ENCODE peak calls at places on chromosomes 5 and 9, in six cellular contexts. H, N, G, Q, W and F are unnamed samples.

GRCh38 chr5:52987711-52988329 is 1.3 kb upstream of the ITGA2 start:
- DNase-seq in G (no peak), N (no peak), W (no peak), Q (no peak), H (no peak), F (no peak)

GRCh38 chr9:32928145-32928763 is 73.2 kb downstream of the APTX start:
- DNase-seq in H (no peak), Q (no peak), W (no peak), G (no peak), N (no peak), F (no peak)

GRCh38 chr9:98854206-98854756 is 46.8 kb downstream of the GALNT12 start:
- DNase-seq in W (no peak), H (no peak), N (no peak), Q (no peak), G (no peak), F (no peak)

GRCh38 chr9:42388846-42389245 is 205.4 kb downstream of the SPATA31A6 start:
- DNase-seq in W (peak; percentile 26), N (no peak), G (no peak), Q (no peak), H (no peak), F (no peak)

GRCh38 chr9:69131682-69132081 is 42.4 kb upstream of the TJP2 start:
- DNase-seq in G (peak; percentile 61), W (no peak), N (no peak), H (no peak), Q (no peak), F (no peak)

GRCh38 chr5:435961-436640 is 6.9 kb upstream of the EXOC3 start:
- DNase-seq in W (no peak), Q (peak; percentile 35), G (peak; percentile 0), H (no peak), N (no peak), F (no peak)

GRCh38 chr5:92332039-92332438 is 948.9 kb upstream of the ARRDC3 start:
- DNase-seq in H (no peak), G (no peak), Q (no peak), N (no peak), W (no peak), F (no peak)

GRCh38 chr9:133761641-133762248 is 23.6 kb upstream of the SARDH start:
- DNase-seq in G (no peak), W (no peak), N (no peak), H (no peak), Q (no peak), F (no peak)

GRCh38 chr9:35452481-35452880 is 37.4 kb upstream of the RUSC2 start:
- DNase-seq in W (no peak), G (no peak), H (no peak), Q (no peak), N (no peak), F (no peak)

GRCh38 chr5:165871279-165871678 is 2365.9 kb downstream of the MAT2B start:
- DNase-seq in G (no peak), W (no peak), H (no peak), Q (no peak), N (peak; percentile 4), F (no peak)

GRCh38 chr5:26192496-26192895 is 845.9 kb downstream of the CDH9 start:
- DNase-seq in H (no peak), Q (no peak), W (no peak), G (no peak), N (no peak), F (no peak)

GRCh38 chr9:68489636-68490035 is 51.0 kb downstream of the TMEM252 start:
- DNase-seq in Q (no peak), N (no peak), H (no peak), W (no peak), G (no peak), F (no peak)

GRCh38 chr5:120684749-120685415 is 220.8 kb downstream of the PRR16 start:
- DNase-seq in G (no peak), N (no peak), H (no peak), W (no peak), Q (no peak), F (no peak)

GRCh38 chr5:150517272-150518152 is 9.6 kb downstream of the NDST1 start:
- DNase-seq in W (no peak), G (no peak), Q (no peak), H (no peak), N (no peak), F (no peak)

GRCh38 chr5:10559151-10559550 is 4.7 kb upstream of the ANKRD33B start:
- DNase-seq in G (no peak), N (no peak), H (no peak), W (no peak), Q (no peak), F (no peak)

DNA sequence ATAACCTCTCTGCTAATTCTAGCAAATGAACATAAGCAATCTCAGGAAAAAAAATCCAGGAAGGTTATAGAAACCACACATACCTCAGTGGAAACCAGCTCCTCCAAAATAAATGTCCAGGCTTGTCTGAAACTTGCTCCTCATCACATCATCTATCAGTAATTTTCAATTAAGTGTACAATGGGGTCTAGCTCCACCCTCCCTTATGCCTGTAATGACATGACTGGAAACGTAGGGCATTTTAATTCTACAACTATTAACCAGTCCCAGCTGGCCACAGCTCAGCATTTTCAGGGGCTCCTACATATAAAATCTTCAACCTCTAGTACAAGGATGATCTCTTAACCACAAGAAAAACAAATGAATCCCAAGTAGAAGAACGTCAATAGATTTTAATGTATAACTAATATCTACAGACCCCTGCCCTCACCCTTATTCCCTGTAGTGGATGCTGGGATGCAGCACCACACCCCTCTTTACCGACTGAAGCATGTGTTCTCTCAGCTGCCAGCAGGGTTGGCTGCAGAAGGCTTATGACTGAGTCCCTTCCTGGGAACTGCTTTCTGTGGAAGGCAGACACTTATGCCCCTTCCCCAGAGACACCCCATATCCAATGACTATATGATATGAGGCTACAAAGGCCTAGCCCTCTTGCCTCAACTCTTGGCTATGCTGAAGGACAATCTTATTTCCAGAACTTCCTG is 6.8 kb downstream of the TSSK1B start:
- DNase-seq in H (no peak), W (no peak), G (no peak), N (no peak), Q (no peak), F (no peak)
- TF ChIP-seq CTCF in H (no peak), W (no peak), G (no peak), N (no peak), Q (no peak), F (no peak)

GRCh38 chr5:95816341-95816740 is 6.2 kb downstream of the GLRX start:
- DNase-seq in Q (no peak), N (no peak), H (no peak), G (no peak), W (no peak), F (no peak)

GRCh38 chr5:95817430-95817829 is 5.1 kb downstream of the GLRX start:
- DNase-seq in Q (no peak), G (no peak), H (no peak), W (no peak), N (peak; percentile 37), F (no peak)

GRCh38 chr5:95821110-95822021 is 1.2 kb downstream of the GLRX start:
- DNase-seq in W (no peak), H (no peak), N (no peak), G (no peak), Q (no peak), F (no peak)

GRCh38 chr5:95816803-95817202 is 5.7 kb downstream of the GLRX start:
- DNase-seq in H (no peak), Q (no peak), G (no peak), N (no peak), W (no peak), F (no peak)

GRCh38 chr5:95818181-95819147 is 4.1 kb downstream of the GLRX start:
- DNase-seq in G (no peak), H (no peak), Q (no peak), N (no peak), W (no peak), F (no peak)
- TF ChIP-seq CTCF in G (no peak), H (peak; percentile 10), Q (no peak), N (no peak), W (no peak), F (no peak)

DNA sequence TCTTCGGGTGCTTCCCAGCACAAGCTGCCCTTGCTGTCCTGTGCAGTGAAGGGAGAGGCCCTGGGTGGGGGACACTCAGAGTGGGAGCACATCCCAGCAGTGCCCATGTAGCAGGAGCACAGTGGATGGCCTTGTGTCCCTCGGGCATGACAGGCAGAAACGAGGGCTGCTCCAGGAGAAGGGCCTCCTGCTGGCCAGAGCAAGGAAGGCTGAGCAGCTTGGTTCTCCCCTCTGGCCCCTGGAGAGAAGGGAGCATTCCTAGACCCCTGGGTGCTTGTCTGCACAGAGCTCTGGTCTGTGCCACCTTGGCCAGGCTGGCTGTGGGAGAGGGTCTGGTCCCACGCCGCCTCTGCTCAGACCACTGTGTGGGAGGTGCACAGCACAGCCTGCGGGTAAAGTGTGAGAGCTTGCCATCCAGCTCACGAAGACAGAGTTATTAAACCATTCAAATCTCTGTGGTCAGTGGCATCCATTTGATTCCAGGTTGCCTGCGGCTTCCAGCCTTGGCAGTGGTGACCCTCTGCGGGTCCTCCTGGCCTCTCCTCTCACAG is 18.3 kb downstream of the FBXW5 start:
- DNase-seq in H (no peak), N (no peak), Q (no peak), W (no peak), G (no peak), F (no peak)
- TF ChIP-seq CTCF in H (peak; percentile 31), N (no peak), Q (no peak), W (no peak), G (no peak), F (no peak)

DNA sequence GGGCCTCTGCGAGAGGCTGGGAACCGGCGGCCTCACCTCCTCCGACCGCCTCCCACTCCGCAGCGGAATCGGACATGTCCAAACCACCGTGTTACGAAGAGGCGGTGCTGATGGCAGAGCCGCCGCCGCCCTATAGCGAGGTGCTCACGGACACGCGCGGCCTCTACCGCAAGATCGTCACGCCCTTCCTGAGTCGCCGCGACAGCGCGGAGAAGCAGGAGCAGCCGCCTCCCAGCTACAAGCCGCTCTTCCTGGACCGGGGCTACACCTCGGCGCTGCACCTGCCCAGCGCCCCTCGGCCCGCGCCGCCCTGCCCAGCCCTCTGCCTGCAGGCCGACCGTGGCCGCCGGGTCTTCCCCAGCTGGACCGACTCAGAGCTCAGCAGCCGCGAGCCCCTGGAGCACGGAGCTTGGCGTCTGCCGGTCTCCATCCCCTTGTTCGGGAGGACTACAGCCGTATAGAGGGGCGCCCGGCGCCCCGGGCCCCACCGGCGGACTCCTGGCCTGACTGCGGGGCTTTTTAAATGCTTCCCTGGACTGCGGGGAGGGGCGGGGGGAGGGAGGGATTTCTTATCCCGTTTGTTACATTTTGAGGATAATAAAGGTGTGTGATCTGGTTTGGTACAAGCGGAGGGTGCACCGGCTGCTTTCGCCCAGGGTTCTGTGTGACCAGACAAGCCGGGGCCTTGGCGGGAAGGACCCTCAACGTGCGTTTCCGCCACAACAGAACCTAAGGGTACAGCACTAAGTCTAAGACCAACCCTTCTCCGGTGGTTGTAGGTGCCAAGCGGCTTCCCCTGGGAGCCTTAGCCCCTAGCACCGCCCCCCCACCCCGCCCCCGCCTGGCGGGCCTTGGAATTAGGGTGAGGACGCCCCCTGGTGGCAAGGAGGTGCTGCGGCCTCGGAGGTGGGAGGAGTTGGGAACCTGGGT is 9.3 kb downstream of the PRR7 start:
- DNase-seq in N (peak; percentile 98), W (peak; percentile 91), G (peak; percentile 97), Q (peak; percentile 99), H (peak; percentile 67), F (peak; percentile 98)
- TF ChIP-seq CTCF in N (peak; percentile 97), W (peak; percentile 97), G (peak; percentile 99), Q (peak; percentile 97), H (peak; percentile 94), F (peak; percentile 96)